ENCODE peak calls at places on chromosomes 4 and X, in six cellular contexts. D, W, X, B, F and Z are unnamed samples.

GRCh38 chrX:69185886-69186285 is 20.6 kb upstream of the PJA1 start:
- DNase-seq in D (no peak), W (no peak), X (no peak), B (no peak), F (no peak), Z (no peak)

GRCh38 chr4:1601533-1601835 is 82.6 kb downstream of the FAM53A start:
- DNase-seq in D (no peak), W (no peak), X (no peak), B (no peak), F (no peak), Z (no peak)

GRCh38 chr4:37951465-37952352 is 8.5 kb upstream of the PTTG2 start:
- DNase-seq in D (no peak), W (no peak), X (no peak), B (no peak), F (no peak), Z (no peak)

GRCh38 chrX:66728818-66729271 is 90.0 kb upstream of the EDA2R start:
- DNase-seq in D (peak; percentile 66), W (no peak), X (peak; percentile 22), B (peak; percentile 12), F (no peak), Z (peak; percentile 32)

GRCh38 chr4:188130355-188130754 is 8.9 kb upstream of the TRIML1 start:
- DNase-seq in D (no peak), W (no peak), X (no peak), B (no peak), F (no peak), Z (no peak)

GRCh38 chr4:83890816-83891215 is 354.9 kb downstream of the GPAT3 start:
- DNase-seq in D (no peak), W (no peak), X (no peak), B (no peak), F (no peak), Z (no peak)

GRCh38 chrX:18877472-18877871 is 106.4 kb downstream of the PHKA2 start:
- DNase-seq in D (no peak), W (no peak), X (no peak), B (no peak), F (no peak), Z (no peak)

GRCh38 chrX:153681175-153681574 is 6.6 kb upstream of the SLC6A8 start:
- DNase-seq in D (no peak), W (no peak), X (no peak), B (no peak), F (no peak), Z (no peak)

GRCh38 chr4:122652379-122652778 is 31.5 kb upstream of the IL21 start:
- DNase-seq in D (peak; percentile 44), W (no peak), X (peak; percentile 23), B (peak; percentile 37), F (peak; percentile 12), Z (peak; percentile 45)

GRCh38 chr4:78056265-78057129 is 626 bp upstream of the FRAS1 start:
- DNase-seq in D (peak; percentile 17), W (no peak), X (no peak), B (peak; percentile 25), F (peak; percentile 34), Z (no peak)

GRCh38 chr4:25813705-25814104 is 49.1 kb downstream of the SEL1L3 start:
- DNase-seq in D (no peak), W (no peak), X (no peak), B (peak; percentile 76), F (no peak), Z (no peak)

GRCh38 chr4:152102184-152103000 is 341.6 kb upstream of the GATB start:
- DNase-seq in D (no peak), W (no peak), X (no peak), B (peak; percentile 42), F (no peak), Z (no peak)

GRCh38 chr4:53039741-53040458 is 177.8 kb downstream of the RASL11B start:
- DNase-seq in D (no peak), W (no peak), X (no peak), B (no peak), F (no peak), Z (no peak)

GRCh38 chrX:153517941-153518834 is 746 bp downstream of the ATP2B3 start:
- DNase-seq in D (no peak), W (no peak), X (no peak), B (no peak), F (no peak), Z (no peak)

GRCh38 chrX:56554870-56555269 is 8.6 kb upstream of the UBQLN2 start:
- DNase-seq in D (no peak), W (no peak), X (no peak), B (no peak), F (no peak), Z (no peak)

GRCh38 chrX:24241822-24242648 is 71.8 kb downstream of the SUPT20HL2 start:
- DNase-seq in D (peak; percentile 30), W (no peak), X (no peak), B (peak; percentile 44), F (no peak), Z (no peak)

GRCh38 chr4:123020285-123020684 is 97.9 kb upstream of the NUDT6 start:
- DNase-seq in D (no peak), W (no peak), X (no peak), B (no peak), F (no peak), Z (no peak)

GRCh38 chr4:145686991-145687390 is 7.0 kb downstream of the C4orf51 start:
- DNase-seq in D (no peak), W (no peak), X (no peak), B (no peak), F (no peak), Z (no peak)

GRCh38 chrX:11445540-11445939 is 152.3 kb downstream of the AMELX start:
- DNase-seq in D (no peak), W (no peak), X (no peak), B (no peak), F (no peak), Z (no peak)

GRCh38 chr4:139633661-139634060 is 32.0 kb upstream of the MGST2 start:
- DNase-seq in D (no peak), W (no peak), X (no peak), B (no peak), F (no peak), Z (no peak)

GRCh38 chr4:7539659-7540058 is 104.9 kb upstream of the PSAPL1 start:
- DNase-seq in D (peak; percentile 74), W (no peak), X (peak; percentile 56), B (peak; percentile 87), F (peak; percentile 50), Z (peak; percentile 47)

GRCh38 chr4:73653695-73654106 is 33.5 kb upstream of the RASSF6 start:
- DNase-seq in D (peak; percentile 12), W (no peak), X (no peak), B (peak; percentile 19), F (peak; percentile 8), Z (no peak)

GRCh38 chrX:4182010-4182806 is 468.8 kb upstream of the PRKX start:
- DNase-seq in D (no peak), W (no peak), X (no peak), B (no peak), F (no peak), Z (no peak)

GRCh38 chrX:120125444-120125843 is 9.7 kb upstream of the RHOXF1 start:
- DNase-seq in D (no peak), W (no peak), X (no peak), B (no peak), F (no peak), Z (no peak)